ENCODE peak calls at places on chromosomes 7 and 10, in five cellular contexts. One of them, this sample, is unnamed.

GRCh38 chr10:74917481-74918077 is 91.2 kb downstream of the KAT6B start:
- DNase-seq in stomach: no peak
- DNase-seq in MV-4-11: no peak
- DNase-seq in NCI-H2081: no peak
- DNase-seq in iPS-NIHi11: no peak
- DNase-seq in this sample: no peak

GRCh38 chr10:75466886-75467285 is 35.5 kb downstream of the LRMDA start:
- DNase-seq in stomach: no peak
- DNase-seq in MV-4-11: no peak
- DNase-seq in NCI-H2081: no peak
- DNase-seq in iPS-NIHi11: no peak
- DNase-seq in this sample: no peak

GRCh38 chr10:57506414-57507094 is 761.1 kb downstream of the IPMK start:
- DNase-seq in stomach: no peak
- DNase-seq in MV-4-11: no peak
- DNase-seq in NCI-H2081: no peak
- DNase-seq in iPS-NIHi11: no peak
- DNase-seq in this sample: no peak

GRCh38 chr10:30562787-30563186 is 66.8 kb downstream of the LYZL2 start:
- DNase-seq in stomach: no peak
- DNase-seq in MV-4-11: peak
- DNase-seq in NCI-H2081: no peak
- DNase-seq in iPS-NIHi11: no peak
- DNase-seq in this sample: no peak

GRCh38 chr10:86556532-86556931 is 34.9 kb upstream of the WAPL start:
- DNase-seq in stomach: peak
- DNase-seq in MV-4-11: no peak
- DNase-seq in NCI-H2081: no peak
- DNase-seq in iPS-NIHi11: peak
- DNase-seq in this sample: no peak

GRCh38 chr7:137820156-137820555 is 26.6 kb downstream of the DGKI start:
- DNase-seq in stomach: no peak
- DNase-seq in MV-4-11: no peak
- DNase-seq in NCI-H2081: no peak
- DNase-seq in iPS-NIHi11: no peak
- DNase-seq in this sample: no peak

GRCh38 chr7:106668853-106669539 is 8.0 kb upstream of the CCDC71L start:
- DNase-seq in stomach: no peak
- DNase-seq in MV-4-11: no peak
- DNase-seq in NCI-H2081: no peak
- DNase-seq in iPS-NIHi11: no peak
- DNase-seq in this sample: no peak

GRCh38 chr10:92830478-92831389 is 17.6 kb upstream of the EXOC6 start:
- DNase-seq in stomach: no peak
- DNase-seq in MV-4-11: peak
- DNase-seq in NCI-H2081: no peak
- DNase-seq in iPS-NIHi11: no peak
- DNase-seq in this sample: no peak

GRCh38 chr7:149883452-149883861 is 9.7 kb downstream of the ATP6V0E2 start:
- DNase-seq in stomach: peak
- DNase-seq in MV-4-11: peak
- DNase-seq in NCI-H2081: peak
- DNase-seq in iPS-NIHi11: peak
- DNase-seq in this sample: peak

GRCh38 chr7:141864765-141865447 is 23.6 kb upstream of the PRSS37 start:
- DNase-seq in stomach: no peak
- DNase-seq in MV-4-11: peak
- DNase-seq in NCI-H2081: no peak
- DNase-seq in iPS-NIHi11: no peak
- DNase-seq in this sample: no peak

GRCh38 chr10:104028146-104028545 is 57.5 kb downstream of the COL17A1 start:
- DNase-seq in stomach: no peak
- DNase-seq in MV-4-11: no peak
- DNase-seq in NCI-H2081: no peak
- DNase-seq in iPS-NIHi11: peak
- DNase-seq in this sample: no peak

GRCh38 chr10:10796774-10797415 is 220.8 kb upstream of the CELF2 start:
- DNase-seq in stomach: no peak
- DNase-seq in MV-4-11: no peak
- DNase-seq in NCI-H2081: no peak
- DNase-seq in iPS-NIHi11: no peak
- DNase-seq in this sample: no peak

GRCh38 chr10:62381385-62382102 is 7.4 kb downstream of the ZNF365 start:
- DNase-seq in stomach: no peak
- DNase-seq in MV-4-11: no peak
- DNase-seq in NCI-H2081: no peak
- DNase-seq in iPS-NIHi11: no peak
- DNase-seq in this sample: no peak

GRCh38 chr10:101778781-101779543 is 3.0 kb upstream of the FGF8 start:
- DNase-seq in stomach: peak
- DNase-seq in MV-4-11: no peak
- DNase-seq in NCI-H2081: no peak
- DNase-seq in iPS-NIHi11: peak
- DNase-seq in this sample: peak

GRCh38 chr10:43221419-43222293 is 45.2 kb downstream of the RASGEF1A start:
- DNase-seq in stomach: no peak
- DNase-seq in MV-4-11: peak
- DNase-seq in NCI-H2081: no peak
- DNase-seq in iPS-NIHi11: peak
- DNase-seq in this sample: peak

GRCh38 chr10:69439350-69439739 is 11.9 kb upstream of the TSPAN15 start:
- DNase-seq in stomach: no peak
- DNase-seq in MV-4-11: no peak
- DNase-seq in NCI-H2081: no peak
- DNase-seq in iPS-NIHi11: no peak
- DNase-seq in this sample: peak

GRCh38 chr7:143286522-143286890 is 1.6 kb upstream of the CASP2 start:
- DNase-seq in stomach: no peak
- DNase-seq in MV-4-11: no peak
- DNase-seq in NCI-H2081: no peak
- DNase-seq in iPS-NIHi11: no peak
- DNase-seq in this sample: no peak

GRCh38 chr10:98676895-98677294 is 230.2 kb upstream of the HPS1 start:
- DNase-seq in stomach: no peak
- DNase-seq in MV-4-11: no peak
- DNase-seq in NCI-H2081: no peak
- DNase-seq in iPS-NIHi11: no peak
- DNase-seq in this sample: no peak